ENCODE peak calls at places on chromosomes 16 and 17, in seven cellular contexts. E is IMR-90, B is ascending aorta, Z is hepatocyte, K is heart left ventricle, R is neuronal stem cell, A is tibial nerve. V is an unnamed sample.

GRCh38 chr17:992933-993332 is 4.0 kb upstream of the TIMM22 start:
- DNase-seq in E (peak; percentile 26), B (no peak), Z (no peak), K (no peak), R (no peak), A (no peak), V (no peak)

GRCh38 chr16:51150894-51151320 is at the start of gene SALL1:
- DNase-seq in E (no peak), B (no peak), Z (no peak), K (no peak), R (no peak), A (no peak), V (no peak)

GRCh38 chr17:61405686-61406542 is 6.3 kb downstream of the TBX2 start:
- DNase-seq in E (peak; percentile 27), B (no peak), Z (no peak), K (peak; percentile 18), R (no peak), A (peak; percentile 11), V (no peak)

GRCh38 chr17:38761612-38762011 is 9.1 kb downstream of the PSMB3 start:
- DNase-seq in E (peak; percentile 32), B (no peak), Z (peak; percentile 37), K (no peak), R (no peak), A (no peak), V (no peak)

GRCh38 chr16:588639-588888 is 1.3 kb upstream of the RAB40C start:
- DNase-seq in E (peak; percentile 80), B (no peak), Z (peak; percentile 82), K (no peak), R (no peak), A (no peak), V (no peak)

GRCh38 chr16:14284371-14284770 is 213.3 kb downstream of the MRTFB start:
- DNase-seq in E (no peak), B (no peak), Z (no peak), K (no peak), R (no peak), A (no peak), V (no peak)

GRCh38 chr16:47636501-47637090 is 175.5 kb downstream of the PHKB start:
- DNase-seq in E (no peak), B (no peak), Z (no peak), K (no peak), R (no peak), A (no peak), V (no peak)

GRCh38 chr16:8554881-8555280 is 35.4 kb downstream of the TMEM114 start:
- DNase-seq in E (no peak), B (no peak), Z (no peak), K (no peak), R (no peak), A (no peak), V (no peak)

GRCh38 chr17:7523033-7523432 is 25.8 kb upstream of the TNFSF12 start:
- DNase-seq in E (no peak), B (no peak), Z (no peak), K (peak; percentile 32), R (no peak), A (no peak), V (no peak)

GRCh38 chr17:42773290-42774035 is at the start of gene VPS25:
- DNase-seq in E (peak; percentile 87), B (peak; percentile 17), Z (peak; percentile 89), K (peak; percentile 75), R (peak; percentile 68), A (peak; percentile 38), V (peak; percentile 71)

GRCh38 chr16:15765880-15766279 is 90.9 kb downstream of the MYH11 start:
- DNase-seq in E (peak; percentile 39), B (no peak), Z (peak; percentile 56), K (peak; percentile 30), R (peak; percentile 38), A (no peak), V (no peak)

GRCh38 chr17:40316571-40317344 is 7.8 kb downstream of the RARA start:
- DNase-seq in E (peak; percentile 75), B (no peak), Z (peak; percentile 88), K (peak; percentile 86), R (no peak), A (no peak), V (no peak)

GRCh38 chr17:41734139-41734948 is at the start of gene HAP1:
- DNase-seq in E (peak; percentile 8), B (no peak), Z (peak; percentile 43), K (no peak), R (peak; percentile 67), A (no peak), V (no peak)

GRCh38 chr17:61981323-61981722 is 53.5 kb upstream of the INTS2 start:
- DNase-seq in E (peak; percentile 62), B (no peak), Z (no peak), K (no peak), R (no peak), A (no peak), V (no peak)

GRCh38 chr17:70677783-70678647 is 508.7 kb downstream of the KCNJ2 start:
- DNase-seq in E (no peak), B (no peak), Z (no peak), K (no peak), R (no peak), A (no peak), V (no peak)

GRCh38 chr17:72715906-72716572 is 376.4 kb downstream of the SLC39A11 start:
- DNase-seq in E (peak; percentile 98), B (no peak), Z (peak; percentile 68), K (no peak), R (no peak), A (peak; percentile 52), V (no peak)

GRCh38 chr16:68072038-68072695 is 13.0 kb upstream of the NFATC3 start:
- DNase-seq in E (peak; percentile 78), B (no peak), Z (peak; percentile 59), K (no peak), R (no peak), A (peak; percentile 42), V (no peak)

GRCh38 chr17:38427160-38427949 is 909 bp upstream of the ARHGAP23 start:
- DNase-seq in E (no peak), B (no peak), Z (no peak), K (no peak), R (no peak), A (no peak), V (no peak)

GRCh38 chr17:15955793-15956541 is 11.0 kb downstream of the ADORA2B start:
- DNase-seq in E (no peak), B (no peak), Z (no peak), K (no peak), R (no peak), A (no peak), V (no peak)

GRCh38 chr16:69448470-69449193 is 24.2 kb downstream of the CYB5B start:
- DNase-seq in E (peak; percentile 67), B (no peak), Z (no peak), K (no peak), R (no peak), A (no peak), V (no peak)
- H3K27ac ChIP-seq in E (peak overlapping the region; percentile 80), B (no peak overlapping the region), Z (peak overlapping the region; percentile 39), K (peak overlapping the region; percentile 42), R (no peak overlapping the region), A (peak overlapping the region; percentile 76), V (no peak overlapping the region)

DNA sequence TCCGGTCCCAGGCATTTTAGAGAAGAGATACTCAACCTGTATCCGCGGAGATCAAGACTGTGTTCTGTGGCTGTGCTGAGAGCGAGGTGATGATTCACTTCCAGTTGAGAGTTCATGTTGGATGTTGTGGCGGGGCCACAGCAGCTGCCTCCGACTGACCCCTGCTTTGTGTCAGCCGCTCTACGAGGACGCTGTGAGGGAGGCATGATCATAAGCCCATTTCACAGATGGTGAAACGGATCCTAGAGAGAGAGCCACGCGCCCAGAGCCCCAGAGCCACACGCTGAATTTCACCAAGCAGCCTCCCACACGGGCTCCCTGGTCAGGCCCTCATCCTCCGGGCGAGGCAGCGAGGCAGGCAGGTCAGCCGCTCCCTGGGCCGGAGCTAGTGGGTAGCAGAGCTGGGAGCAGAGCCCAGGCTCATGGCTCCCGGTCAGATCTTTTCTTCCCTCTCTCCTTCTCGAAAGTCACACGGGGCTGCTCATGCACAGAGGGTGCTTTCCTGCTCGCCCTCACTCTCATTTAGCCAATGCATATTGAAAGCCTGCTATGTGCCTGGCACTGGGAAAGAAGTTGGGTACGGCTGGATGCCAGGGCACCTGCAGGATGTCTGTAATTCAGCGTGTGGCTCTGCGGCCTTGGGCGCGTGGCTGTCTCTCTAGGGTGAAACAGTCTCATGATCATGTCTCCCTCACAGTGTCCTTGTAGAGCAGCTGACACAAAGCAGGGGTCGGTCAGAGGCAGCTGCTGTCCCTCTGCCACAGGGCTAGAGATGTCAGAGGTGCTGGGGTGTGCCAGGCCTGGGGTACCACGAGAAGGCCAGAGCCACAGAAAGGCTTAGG is 155.6 kb upstream of the CHMP6 start:
- DNase-seq in E (no peak), B (no peak), Z (no peak), K (no peak), R (no peak), A (no peak), V (no peak)
- H3K27ac ChIP-seq in E (no peak overlapping the region), B (no peak overlapping the region), Z (no peak overlapping the region), K (no peak overlapping the region), R (no peak overlapping the region), A (no peak overlapping the region), V (peak overlapping the region; percentile 65)

GRCh38 chr16:29736112-29736511 is 9.7 kb downstream of the C16orf54 start:
- DNase-seq in E (no peak), B (no peak), Z (no peak), K (no peak), R (no peak), A (no peak), V (no peak)
- H3K27ac ChIP-seq in E (no peak overlapping the region), B (no peak overlapping the region), Z (no peak overlapping the region), K (no peak overlapping the region), R (no peak overlapping the region), A (no peak overlapping the region), V (no peak overlapping the region)

GRCh38 chr17:75996665-75997590 is 3.7 kb upstream of the CDK3 start:
- DNase-seq in E (peak; percentile 58), B (no peak), Z (peak; percentile 72), K (no peak), R (no peak), A (no peak), V (no peak)
- H3K27ac ChIP-seq in E (no peak overlapping the region), B (no peak overlapping the region), Z (peak overlapping the region; percentile 93), K (no peak overlapping the region), R (no peak overlapping the region), A (no peak overlapping the region), V (peak overlapping the region; percentile 9)

V was measured in caudate nucleus.